ENCODE peak calls at places on chromosomes 1 and 21, in six cellular contexts. W is A549, C is ovary, R is prostate gland, P is adrenal gland, S is stomach. X is an unnamed sample. For H3K4me1, the result is how much of the 10 kb centered on the place peaks cover.

GRCh38 chr1:10438677-10439163 is 8.5 kb downstream of the CENPS start:
- DNase-seq in W (no peak), S (no peak), R (no peak), C (no peak), P (no peak), X (no peak)

GRCh38 chr1:168234846-168235547 is 9.2 kb downstream of the SFT2D2 start:
- DNase-seq in W (peak), P (no peak), R (no peak), C (no peak), S (no peak), X (no peak)

GRCh38 chr1:222618001-222618879 is at the start of gene MIA3:
- DNase-seq in S (no peak), R (peak), C (peak), W (peak), P (peak), X (peak)

GRCh38 chr1:115781343-115781742 is 12.8 kb upstream of the CASQ2 start:
- DNase-seq in W (no peak), R (no peak), S (no peak), P (no peak), C (no peak), X (no peak)

GRCh38 chr1:55669308-55669707 is 454.1 kb upstream of the USP24 start:
- DNase-seq in P (no peak), R (no peak), W (no peak), C (peak), S (no peak), X (peak)

GRCh38 chr1:27990920-27991537 is 31.3 kb downstream of the XKR8 start:
- DNase-seq in S (no peak), R (no peak), C (no peak), W (no peak), P (no peak), X (no peak)

GRCh38 chr1:2840036-2840809 is 38.7 kb upstream of the TTC34 start:
- DNase-seq in P (no peak), W (no peak), R (no peak), C (no peak), S (no peak), X (no peak)

GRCh38 chr1:204426035-204426436 is 14.4 kb upstream of the PPP1R15B start:
- DNase-seq in S (peak), W (peak), P (peak), R (no peak), C (no peak), X (no peak)

GRCh38 chr1:43140010-43140409 is 32.1 kb downstream of the EBNA1BP2 start:
- DNase-seq in P (no peak), S (no peak), W (no peak), R (no peak), C (no peak), X (no peak)

GRCh38 chr21:32834825-32835224 is 63.3 kb upstream of the PAXBP1 start:
- DNase-seq in C (no peak), S (no peak), W (no peak), P (no peak), R (no peak), X (no peak)

GRCh38 chr1:39776886-39777683 is 5.9 kb upstream of the OXCT2 start:
- DNase-seq in W (no peak), R (no peak), C (no peak), P (no peak), S (no peak), X (no peak)

GRCh38 chr1:153752561-153753195 is 22.5 kb upstream of the SLC27A3 start:
- DNase-seq in C (peak), W (no peak), S (no peak), R (no peak), P (peak), X (peak)

GRCh38 chr21:21003701-21004100 is 5.5 kb downstream of the NCAM2 start:
- DNase-seq in R (no peak), P (no peak), C (no peak), W (no peak), S (no peak), X (no peak)

GRCh38 chr1:30801826-30802198 is 44.2 kb upstream of the LAPTM5 start:
- DNase-seq in C (peak), R (peak), S (peak), P (peak), W (peak), X (peak)

GRCh38 chr1:193538004-193538355 is 351.6 kb upstream of the B3GALT2 start:
- DNase-seq in R (no peak), C (no peak), P (no peak), W (no peak), S (no peak), X (no peak)

GRCh38 chr1:31765041-31765467 is 914 bp upstream of the ADGRB2 start:
- DNase-seq in P (no peak), R (no peak), C (no peak), W (no peak), S (no peak), X (no peak)

GRCh38 chr1:16167331-16168143 is 11.7 kb upstream of the EPHA2 start:
- DNase-seq in P (no peak), W (no peak), S (peak), R (no peak), C (peak), X (no peak)

GRCh38 chr1:208868554-208868953 is 624.4 kb upstream of the PLXNA2 start:
- DNase-seq in P (no peak), S (no peak), R (no peak), C (no peak), W (no peak), X (no peak)

GRCh38 chr1:32881291-32881690 is 5.0 kb upstream of the HPCA start:
- DNase-seq in W (no peak), C (no peak), R (no peak), S (no peak), P (no peak), X (no peak)

GRCh38 chr1:10602936-10603335 is 128.2 kb downstream of the PEX14 start:
- DNase-seq in S (no peak), P (no peak), R (no peak), C (no peak), W (no peak), X (no peak)

GRCh38 chr1:209884665-209885117 is 53.3 kb upstream of the SYT14 start:
- DNase-seq in W (peak), C (peak), P (peak), R (no peak), S (peak), X (peak)

GRCh38 chr1:206769331-206769731 is 1.2 kb upstream of the IL19 start:
- DNase-seq in R (no peak), C (no peak), P (no peak), W (no peak), S (peak), X (no peak)

GRCh38 chr1:223017291-223017690 is 125.8 kb downstream of the TLR5 start:
- DNase-seq in S (no peak), P (no peak), R (no peak), C (no peak), W (no peak), X (no peak)

GRCh38 chr1:26705788-26706237 is 10.0 kb downstream of the ARID1A start:
- DNase-seq in S (no peak), P (no peak), W (peak), R (peak), C (no peak), X (no peak)
- H3K4me3 ChIP-seq in S (no peak), P (no peak), W (no peak), R (no peak), C (no peak), X (no peak)

DNA sequence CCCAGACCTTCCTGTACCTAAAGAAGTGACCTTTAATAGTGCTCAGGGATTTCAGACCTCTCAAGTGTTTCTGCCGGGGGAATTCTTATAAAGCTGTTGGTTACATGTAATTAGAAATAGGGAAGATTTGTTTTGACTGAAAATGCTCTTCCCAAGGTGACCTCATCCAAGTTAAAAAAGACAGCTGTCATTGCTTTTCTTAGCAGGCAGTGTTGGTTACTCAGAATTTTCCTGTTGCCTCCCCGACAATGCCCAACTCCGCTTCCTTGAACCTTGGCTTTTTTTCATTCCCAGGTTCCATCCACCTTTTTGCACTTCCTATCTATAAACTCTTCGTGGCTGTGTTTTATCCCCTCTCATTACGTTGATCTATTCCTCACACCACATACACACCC is 807 bp upstream of the DPH5 start:
- DNase-seq in C (no peak), W (no peak), P (no peak), R (no peak), S (no peak), X (no peak)
- H3K4me1 ChIP-seq in C (under half), W (under half), P (under half), R (under half), S (under half), X (under half)

DNA sequence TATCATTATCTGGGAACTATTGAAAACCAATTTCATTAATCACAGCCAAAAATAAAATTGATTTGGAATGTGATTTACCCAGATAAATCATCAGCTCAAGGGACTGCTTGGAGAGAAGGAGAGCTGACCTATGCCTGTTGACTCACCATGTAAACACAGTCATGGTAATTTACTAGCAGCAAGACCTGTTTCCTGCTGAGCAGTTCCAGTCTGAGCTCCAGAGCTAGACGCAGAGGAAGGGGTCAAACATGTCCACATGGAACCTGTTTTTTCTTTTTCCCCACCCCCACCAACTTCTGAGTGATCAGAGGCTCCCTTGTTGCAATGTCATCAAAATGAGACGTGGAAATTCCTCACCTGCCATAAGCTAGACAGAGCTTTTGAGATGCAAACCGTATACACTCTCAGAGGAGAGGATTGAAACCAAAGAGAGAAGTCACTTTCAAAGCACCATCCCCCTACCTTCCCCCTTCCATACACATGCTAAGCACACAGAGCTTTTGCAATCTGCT is 56.0 kb upstream of the PTGFRN start:
- DNase-seq in P (no peak), C (no peak), R (peak), W (peak), S (peak), X (no peak)
- TF ChIP-seq POLR2A in P (no peak), C (no peak), R (no peak), W (no peak), S (no peak), X (no peak)

DNA sequence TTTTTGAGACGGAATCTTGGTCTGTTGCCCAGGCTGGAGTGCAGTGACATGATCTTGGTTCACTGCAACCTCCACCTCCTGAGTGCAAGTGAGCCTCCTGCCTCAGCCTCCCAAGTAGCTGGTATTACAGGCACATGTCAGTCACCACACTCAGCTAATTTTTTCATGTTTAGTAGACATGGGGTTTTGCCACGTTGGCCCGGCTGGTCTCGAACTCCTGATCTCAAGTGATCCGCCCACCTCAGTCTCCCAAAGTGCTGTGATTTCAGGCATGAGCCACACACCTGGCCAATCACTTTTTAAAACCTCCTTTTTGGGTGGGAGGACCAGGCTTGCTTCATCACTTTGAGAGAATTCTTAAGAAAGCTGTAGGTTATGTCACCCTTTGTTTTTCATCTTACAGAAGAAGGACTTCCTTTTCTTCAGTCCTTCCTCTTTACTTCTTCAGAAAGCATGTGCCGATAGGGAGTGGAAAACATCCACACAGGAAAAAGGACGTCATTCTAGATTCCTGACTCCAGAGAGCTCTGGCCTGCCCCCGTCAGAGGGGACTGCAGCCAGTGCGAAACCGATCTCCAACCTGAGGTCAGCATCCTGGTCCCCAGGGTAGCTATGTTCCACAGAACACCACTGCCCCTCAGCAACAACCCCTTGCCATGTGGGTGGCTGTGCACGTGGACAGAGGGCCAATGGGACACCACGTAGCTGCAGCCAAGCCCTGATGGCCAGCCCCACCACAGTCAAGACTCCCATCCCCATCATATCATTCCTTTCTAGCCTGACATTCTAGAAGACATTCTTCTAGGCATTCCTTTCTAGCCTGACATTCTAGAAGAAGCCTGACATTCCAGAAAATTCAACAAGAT is 21.9 kb downstream of the NCF2 start:
- DNase-seq in S (no peak), P (no peak), C (no peak), R (no peak), W (no peak), X (peak)
- H3K4me3 ChIP-seq in S (no peak), P (no peak), C (no peak), R (no peak), W (no peak), X (no peak)

GRCh38 chr1:24967555-24967954 is 37.5 kb upstream of the RUNX3 start:
- DNase-seq in C (no peak), S (no peak), W (no peak), P (no peak), R (no peak), X (no peak)
- H3K4me1 ChIP-seq in C (under half), S (under half), W (under half), P (under half), R (under half), X (under half)

GRCh38 chr1:207823531-207823879 is 71.7 kb downstream of the CD46 start:
- DNase-seq in C (no peak), S (no peak), P (no peak), R (no peak), W (no peak), X (no peak)

GRCh38 chr1:207820568-207821463 is 69.0 kb downstream of the CD46 start:
- DNase-seq in S (no peak), R (no peak), C (no peak), W (no peak), P (no peak), X (peak)

GRCh38 chr1:207822602-207823451 is 71.0 kb downstream of the CD46 start:
- DNase-seq in P (peak), S (peak), R (peak), W (peak), C (peak), X (peak)

GRCh38 chr1:207821464-207822045 is 69.7 kb downstream of the CD46 start:
- DNase-seq in W (no peak), S (no peak), C (no peak), R (no peak), P (no peak), X (peak)

GRCh38 chr1:207822124-207822601 is 70.3 kb downstream of the CD46 start:
- DNase-seq in C (no peak), W (no peak), P (no peak), R (no peak), S (no peak), X (peak)
- TF ChIP-seq POLR2A in C (no peak), W (no peak), P (no peak), R (no peak), S (no peak), X (no peak)

DNA sequence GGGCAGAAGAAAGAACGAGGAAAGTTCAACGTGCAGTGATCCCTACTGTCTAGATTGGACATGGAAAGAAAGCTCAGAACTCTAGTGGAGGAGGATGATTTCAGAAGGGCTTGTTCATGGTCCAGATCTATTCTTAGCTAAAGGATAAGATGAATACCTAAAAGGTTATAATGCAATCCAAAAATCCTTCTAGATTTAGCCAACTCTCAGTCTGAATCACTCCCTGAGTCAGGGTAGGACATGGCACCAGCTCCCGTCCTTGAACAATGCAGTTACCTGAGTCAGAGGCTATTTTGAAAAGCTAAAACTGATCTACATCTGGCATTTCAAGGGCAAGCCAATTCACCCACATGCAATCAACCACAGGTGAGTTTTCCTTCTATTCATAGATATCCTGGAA is 38.8 kb upstream of the HIVEP3 start:
- DNase-seq in C (no peak), S (no peak), P (peak), R (no peak), W (no peak), X (no peak)
- H3K4me3 ChIP-seq in C (no peak), S (no peak), P (no peak), R (no peak), W (no peak), X (no peak)

GRCh38 chr1:66930823-66931174 is 6.0 kb downstream of the MIER1 start:
- DNase-seq in W (no peak), S (no peak), P (no peak), R (no peak), C (no peak), X (no peak)

GRCh38 chr1:66929999-66930822 is 5.4 kb downstream of the MIER1 start:
- DNase-seq in C (peak), P (peak), S (peak), R (peak), W (peak), X (peak)

GRCh38 chr1:66929289-66929688 is 4.5 kb downstream of the MIER1 start:
- DNase-seq in S (no peak), P (no peak), R (no peak), C (no peak), W (no peak), X (no peak)

GRCh38 chr1:66931548-66932124 is 6.8 kb downstream of the MIER1 start:
- DNase-seq in R (no peak), P (no peak), S (no peak), C (no peak), W (no peak), X (no peak)

DNA sequence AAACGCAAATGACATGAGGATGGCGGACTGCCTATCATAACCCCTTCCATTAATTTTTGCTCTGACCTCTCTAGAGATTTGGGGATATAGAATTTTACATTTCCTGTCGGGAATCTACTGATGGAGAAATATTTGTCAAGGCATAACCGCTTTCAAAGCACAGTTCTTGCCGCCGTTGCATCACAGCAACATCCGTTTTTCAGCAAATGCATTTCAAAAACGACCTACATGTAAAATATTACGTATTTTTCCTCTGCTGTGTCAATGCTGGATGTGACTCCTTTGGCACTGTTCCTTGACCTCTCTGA is 4.9 kb downstream of the MIER1 start:
- DNase-seq in P (no peak), S (no peak), W (no peak), R (no peak), C (no peak), X (no peak)
- H3K4me1 ChIP-seq in P (half or more), S (half or more), W (under half), R (under half), C (under half), X (half or more)

GRCh38 chr1:46411010-46411405 is 16.9 kb downstream of the FAAH start:
- DNase-seq in P (peak), C (no peak), S (no peak), W (no peak), R (no peak), X (no peak)

GRCh38 chr1:46411601-46412341 is 17.7 kb downstream of the FAAH start:
- DNase-seq in W (no peak), R (no peak), C (no peak), S (no peak), P (no peak), X (no peak)

GRCh38 chr1:46409063-46409372 is 14.9 kb downstream of the FAAH start:
- DNase-seq in S (no peak), R (no peak), W (no peak), C (no peak), P (no peak), X (no peak)

GRCh38 chr1:46408356-46409062 is 14.4 kb downstream of the FAAH start:
- DNase-seq in R (no peak), C (no peak), P (no peak), S (no peak), W (no peak), X (no peak)

GRCh38 chr1:46410156-46411009 is 16.3 kb downstream of the FAAH start:
- DNase-seq in W (no peak), R (no peak), S (no peak), C (no peak), P (peak), X (no peak)
- TF ChIP-seq POLR2A in W (no peak), R (no peak), S (no peak), C (no peak), P (peak), X (no peak)